ENCODE peak calls at places on chromosomes 11 and 22, in five cellular contexts. A is mesothelial cell of epicardium, O is Peyer's patch, H is AG10803, D is osteoblast. L is an unnamed sample.

GRCh38 chr22:30025187-30025586 is 55.1 kb upstream of the HORMAD2 start:
- DNase-seq in A (no peak), O (no peak), H (no peak), D (no peak), L (no peak)

GRCh38 chr22:17952273-17952801 is 72.0 kb downstream of the MICAL3 start:
- DNase-seq in A (no peak), O (no peak), H (no peak), D (peak), L (no peak)

GRCh38 chr11:87030458-87031054 is 7.2 kb upstream of the TMEM135 start:
- DNase-seq in A (no peak), O (no peak), H (no peak), D (no peak), L (no peak)

GRCh38 chr11:85918910-85919794 is 64.0 kb downstream of the CCDC83 start:
- DNase-seq in A (no peak), O (no peak), H (peak), D (peak), L (no peak)

GRCh38 chr11:27705873-27706820 is 5.9 kb upstream of the BDNF start:
- DNase-seq in A (no peak), O (no peak), H (peak), D (peak), L (no peak)

GRCh38 chr22:43253839-43254238 is 66.9 kb upstream of the TTLL12 start:
- DNase-seq in A (no peak), O (no peak), H (no peak), D (no peak), L (no peak)

GRCh38 chr11:130118636-130119387 is 40.8 kb upstream of the ST14 start:
- DNase-seq in A (no peak), O (peak), H (no peak), D (no peak), L (no peak)

GRCh38 chr11:104254347-104254746 is 90.4 kb upstream of the PDGFD start:
- DNase-seq in A (no peak), O (no peak), H (no peak), D (no peak), L (no peak)

GRCh38 chr22:40557972-40558371 is 78.5 kb downstream of the MRTFA start:
- DNase-seq in A (no peak), O (no peak), H (no peak), D (no peak), L (no peak)

GRCh38 chr11:79076526-79077115 is 364.2 kb downstream of the TENM4 start:
- DNase-seq in A (no peak), O (no peak), H (peak), D (peak), L (no peak)

GRCh38 chr11:78319453-78319955 is 98.1 kb downstream of the GAB2 start:
- DNase-seq in A (no peak), O (no peak), H (peak), D (peak), L (no peak)

GRCh38 chr11:2084721-2085120 is 54.5 kb downstream of the IGF2 start:
- DNase-seq in A (peak), O (peak), H (no peak), D (peak), L (no peak)

GRCh38 chr22:37640591-37641250 is 1.3 kb downstream of the SH3BP1 start:
- DNase-seq in A (no peak), O (peak), H (no peak), D (peak), L (no peak)

GRCh38 chr11:3949132-3949531 is 93.7 kb downstream of the STIM1 start:
- DNase-seq in A (no peak), O (peak), H (no peak), D (no peak), L (no peak)

GRCh38 chr22:17513612-17514011 is 49.7 kb upstream of the SLC25A18 start:
- DNase-seq in A (no peak), O (no peak), H (no peak), D (no peak), L (no peak)

GRCh38 chr22:29359469-29359868 is 28.9 kb downstream of the AP1B1 start:
- DNase-seq in A (peak), O (no peak), H (peak), D (peak), L (peak)

GRCh38 chr22:44118645-44119315 is 61.9 kb upstream of the PARVG start:
- DNase-seq in A (no peak), O (no peak), H (no peak), D (no peak), L (no peak)

GRCh38 chr11:92854952-92855351 is 114.5 kb upstream of the MTNR1B start:
- DNase-seq in A (no peak), O (no peak), H (no peak), D (no peak), L (no peak)

GRCh38 chr11:66878554-66878953 is 21.7 kb downstream of the LRFN4 start:
- DNase-seq in A (no peak), O (no peak), H (no peak), D (no peak), L (no peak)

GRCh38 chr11:31509412-31510345 is at the start of the genes ELP4 and IMMP1L:
- DNase-seq in A (peak), O (peak), H (peak), D (peak), L (peak)

GRCh38 chr22:43092085-43092484 is 2.9 kb upstream of the TTLL1 start:
- DNase-seq in A (no peak), O (no peak), H (no peak), D (no peak), L (no peak)

GRCh38 chr22:32270641-32271369 is 15.7 kb upstream of the SLC5A4 start:
- DNase-seq in A (no peak), O (no peak), H (no peak), D (no peak), L (no peak)

GRCh38 chr22:37331034-37331428 is 48.7 kb downstream of the CYTH4 start:
- DNase-seq in A (no peak), O (no peak), H (peak), D (peak), L (no peak)

GRCh38 chr11:2264366-2265011 is 5.9 kb downstream of the ASCL2 start:
- DNase-seq in A (no peak), O (no peak), H (no peak), D (peak), L (no peak)

GRCh38 chr11:17707833-17708232 is 11.5 kb upstream of the MYOD1 start:
- DNase-seq in A (no peak), O (no peak), H (no peak), D (no peak), L (no peak)

GRCh38 chr11:66639066-66639813 is 737 bp downstream of the RBM4 start:
- DNase-seq in A (no peak), O (peak), H (peak), D (no peak), L (no peak)

GRCh38 chr11:68969386-68969785 is 11.4 kb downstream of the MRGPRD start:
- DNase-seq in A (no peak), O (no peak), H (no peak), D (no peak), L (no peak)

GRCh38 chr11:20310137-20310536 is 53.4 kb upstream of the HTATIP2 start:
- DNase-seq in A (no peak), O (no peak), H (no peak), D (no peak), L (no peak)

GRCh38 chr11:68153742-68154141 is 32.6 kb upstream of the CHKA start:
- DNase-seq in A (peak), O (no peak), H (no peak), D (no peak), L (no peak)

GRCh38 chr11:3171931-3172560 is 6.9 kb upstream of the OSBPL5 start:
- DNase-seq in A (no peak), O (no peak), H (no peak), D (peak), L (no peak)

GRCh38 chr11:62395885-62396778 is 22.7 kb upstream of the SCGB1A1 start:
- DNase-seq in A (no peak), O (no peak), H (no peak), D (no peak), L (no peak)

GRCh38 chr22:37626556-37627075 is 12.9 kb upstream of the SH3BP1 start:
- DNase-seq in A (no peak), O (no peak), H (no peak), D (no peak), L (no peak)

GRCh38 chr11:47329431-47329993 is 23.0 kb downstream of the MYBPC3 start:
- DNase-seq in A (no peak), O (no peak), H (no peak), D (peak), L (no peak)

GRCh38 chr11:12088047-12088481 is 22.3 kb upstream of the MICAL2 start:
- DNase-seq in A (no peak), O (no peak), H (peak), D (peak), L (no peak)
- TF ChIP-seq CTCF in A (no peak), O (peak), H (peak), D (peak), L (peak)

GRCh38 chr11:61350336-61350735 is 11.3 kb downstream of the CYB561A3 start:
- DNase-seq in A (no peak), O (no peak), H (no peak), D (peak), L (no peak)

GRCh38 chr11:61352038-61352437 is 9.6 kb downstream of the CYB561A3 start:
- DNase-seq in A (no peak), O (no peak), H (no peak), D (peak), L (no peak)

GRCh38 chr11:61350803-61351202 is 10.9 kb downstream of the CYB561A3 start:
- DNase-seq in A (no peak), O (no peak), H (no peak), D (peak), L (no peak)

GRCh38 chr11:61354208-61354607 is 7.5 kb downstream of the CYB561A3 start:
- DNase-seq in A (no peak), O (no peak), H (no peak), D (no peak), L (no peak)

GRCh38 chr11:61353109-61354067 is 8.3 kb downstream of the CYB561A3 start:
- DNase-seq in A (no peak), O (peak), H (no peak), D (peak), L (no peak)
- TF ChIP-seq CTCF in A (no peak), O (no peak), H (no peak), D (no peak), L (no peak)

DNA sequence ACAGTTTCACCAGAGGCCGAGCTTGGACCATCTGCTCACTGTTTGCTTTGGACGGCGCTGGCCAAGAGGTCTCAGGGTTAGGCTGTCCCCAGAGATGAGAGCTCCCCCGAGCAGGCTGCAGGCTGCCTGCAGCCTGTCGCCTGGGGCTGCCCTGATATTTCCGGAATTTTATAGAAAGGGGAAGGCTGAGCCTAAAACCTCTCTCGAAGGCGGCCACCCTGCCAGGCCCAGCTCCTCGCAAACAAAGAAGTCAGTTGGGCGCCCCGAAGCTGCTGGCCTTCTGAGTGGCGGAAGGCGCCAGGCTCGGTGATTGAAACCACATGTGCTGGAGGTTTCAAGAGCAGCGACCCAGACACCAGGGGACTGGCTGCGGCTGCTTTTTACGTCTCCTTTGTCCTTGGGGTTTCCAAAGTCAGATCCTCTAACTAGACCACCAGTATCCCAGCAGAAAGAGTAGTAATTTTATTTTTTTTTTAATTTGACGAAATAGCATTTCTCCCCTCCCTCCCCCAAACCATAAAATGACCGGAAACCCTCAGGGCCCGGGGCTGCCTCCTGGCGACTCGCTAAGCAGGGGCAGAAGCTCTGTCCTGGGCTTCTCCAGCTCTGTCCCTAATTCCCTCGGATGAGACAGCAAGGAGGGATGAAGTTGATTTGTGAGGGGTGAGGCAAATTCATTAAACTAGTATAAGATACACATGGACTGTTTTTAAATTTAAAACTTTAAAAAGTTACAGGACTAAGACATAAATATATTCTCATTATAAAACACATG is 57.4 kb downstream of the CLMP start:
- DNase-seq in A (peak), O (peak), H (peak), D (peak), L (no peak)
- TF ChIP-seq CTCF in A (no peak), O (no peak), H (peak), D (peak), L (no peak)

GRCh38 chr11:15208570-15209222 is 94.0 kb downstream of the INSC start:
- DNase-seq in A (peak), O (peak), H (peak), D (peak), L (peak)
- TF ChIP-seq CTCF in A (peak), O (peak), H (peak), D (peak), L (peak)

L was measured in D721Med.